ENCODE peak calls at places on chromosomes 6 and 20, in four cellular contexts. O is A549, B is WTC11, D is K562. W is an unnamed sample.

GRCh38 chr6:130775421-130776012 is 51.7 kb upstream of the SMLR1 start:
- DNase-seq in O (no peak), B (no peak), D (no peak), W (no peak)

GRCh38 chr6:27157461-27158315 is 89.8 kb upstream of the PRSS16 start:
- DNase-seq in O (peak), B (peak), D (peak), W (peak)

GRCh38 chr6:83461438-83461837 is 30.6 kb upstream of the ME1 start:
- DNase-seq in O (no peak), B (no peak), D (no peak), W (peak)

GRCh38 chr20:13009682-13010406 is 1.1 kb downstream of the SPTLC3 start:
- DNase-seq in O (no peak), B (no peak), D (no peak), W (peak)

GRCh38 chr6:154882107-154882506 is 113.0 kb upstream of the TIAM2 start:
- DNase-seq in O (no peak), B (no peak), D (no peak), W (no peak)

GRCh38 chr6:167795874-167796667 is 30.6 kb upstream of the AFDN start:
- DNase-seq in O (no peak), B (no peak), D (no peak), W (no peak)

GRCh38 chr6:56756791-56757582 is 114.3 kb upstream of the DST start:
- DNase-seq in O (no peak), B (no peak), D (no peak), W (no peak)

GRCh38 chr6:136703331-136703846 is 88.9 kb downstream of the MAP3K5 start:
- DNase-seq in O (no peak), B (no peak), D (no peak), W (no peak)

GRCh38 chr20:6707231-6707870 is 60.1 kb upstream of the BMP2 start:
- DNase-seq in O (no peak), B (no peak), D (no peak), W (no peak)

GRCh38 chr6:63493557-63493956 is 78.7 kb upstream of the LOC128125822 start:
- DNase-seq in O (peak), B (no peak), D (no peak), W (no peak)

GRCh38 chr6:143513410-143513809 is 1.9 kb upstream of the FUCA2 start:
- DNase-seq in O (peak), B (peak), D (peak), W (peak)

GRCh38 chr6:108651781-108652227 is 91.1 kb downstream of the FOXO3 start:
- DNase-seq in O (no peak), B (no peak), D (no peak), W (no peak)

GRCh38 chr6:139448998-139449610 is 74.7 kb upstream of the CITED2 start:
- DNase-seq in O (no peak), B (no peak), D (peak), W (no peak)

GRCh38 chr20:15475483-15475882 is 1097.8 kb downstream of the KIF16B start:
- DNase-seq in O (no peak), B (no peak), D (no peak), W (no peak)

GRCh38 chr6:109465772-109466171 is 10.2 kb upstream of the MICAL1 start:
- DNase-seq in O (no peak), B (no peak), D (no peak), W (no peak)

GRCh38 chr6:47238456-47238995 is 71.2 kb downstream of the TNFRSF21 start:
- DNase-seq in O (no peak), B (no peak), D (peak), W (no peak)

GRCh38 chr6:45917439-45917838 is 98.2 kb downstream of the CLIC5 start:
- DNase-seq in O (no peak), B (no peak), D (no peak), W (no peak)

GRCh38 chr6:164108869-164109769 is 694.6 kb downstream of the QKI start:
- DNase-seq in O (peak), B (no peak), D (no peak), W (no peak)

GRCh38 chr6:69867075-69867911 is 937 bp downstream of the COL19A1 start:
- DNase-seq in O (peak), B (peak), D (peak), W (peak)

GRCh38 chr20:57716202-57716601 is 6.4 kb upstream of the PMEPA1 start:
- DNase-seq in O (no peak), B (no peak), D (no peak), W (no peak)

GRCh38 chr20:51586005-51586440 is 43.5 kb upstream of the NFATC2 start:
- DNase-seq in O (peak), B (no peak), D (no peak), W (no peak)

GRCh38 chr6:43077981-43078411 is 1.9 kb downstream of the PTK7 start:
- DNase-seq in O (no peak), B (no peak), D (no peak), W (no peak)

GRCh38 chr20:36098364-36098763 is 56.2 kb upstream of the EPB41L1 start:
- DNase-seq in O (no peak), B (no peak), D (no peak), W (no peak)

GRCh38 chr6:47743744-47744143 is 38.1 kb upstream of the OPN5 start:
- DNase-seq in O (peak), B (no peak), D (no peak), W (no peak)

GRCh38 chr6:130778946-130779657 is 48.1 kb upstream of the SMLR1 start:
- DNase-seq in O (no peak), B (no peak), D (no peak), W (no peak)

GRCh38 chr20:22974354-22974753 is 60.8 kb upstream of the SSTR4 start:
- DNase-seq in O (peak), B (peak), D (peak), W (peak)

GRCh38 chr20:14775778-14776177 is 438.4 kb upstream of the FLRT3 start:
- DNase-seq in O (peak), B (no peak), D (no peak), W (peak)

GRCh38 chr20:19783966-19784401 is 25.9 kb downstream of the RIN2 start:
- DNase-seq in O (peak), B (no peak), D (no peak), W (peak)

GRCh38 chr6:130843575-130844320 is 16.5 kb downstream of the SMLR1 start:
- DNase-seq in O (peak), B (no peak), D (peak), W (peak)

GRCh38 chr6:142850653-142851434 is 94.1 kb downstream of the HIVEP2 start:
- DNase-seq in O (no peak), B (no peak), D (no peak), W (no peak)

GRCh38 chr6:21349834-21350233 is 243.7 kb upstream of the SOX4 start:
- DNase-seq in O (no peak), B (no peak), D (no peak), W (no peak)

GRCh38 chr20:8388146-8388545 is 256.1 kb downstream of the PLCB1 start:
- DNase-seq in O (no peak), B (no peak), D (no peak), W (no peak)

GRCh38 chr6:135936606-135937005 is 85.1 kb downstream of the PDE7B start:
- DNase-seq in O (peak), B (no peak), D (no peak), W (no peak)

GRCh38 chr6:134714679-134715078 is 235.2 kb downstream of the ALDH8A1 start:
- DNase-seq in O (no peak), B (no peak), D (peak), W (no peak)

GRCh38 chr20:51534764-51535386 is 7.6 kb downstream of the NFATC2 start:
- DNase-seq in O (no peak), B (no peak), D (no peak), W (no peak)

GRCh38 chr6:53014744-53015143 is 19.7 kb upstream of the GSTA4 start:
- DNase-seq in O (no peak), B (no peak), D (no peak), W (no peak)

DNA sequence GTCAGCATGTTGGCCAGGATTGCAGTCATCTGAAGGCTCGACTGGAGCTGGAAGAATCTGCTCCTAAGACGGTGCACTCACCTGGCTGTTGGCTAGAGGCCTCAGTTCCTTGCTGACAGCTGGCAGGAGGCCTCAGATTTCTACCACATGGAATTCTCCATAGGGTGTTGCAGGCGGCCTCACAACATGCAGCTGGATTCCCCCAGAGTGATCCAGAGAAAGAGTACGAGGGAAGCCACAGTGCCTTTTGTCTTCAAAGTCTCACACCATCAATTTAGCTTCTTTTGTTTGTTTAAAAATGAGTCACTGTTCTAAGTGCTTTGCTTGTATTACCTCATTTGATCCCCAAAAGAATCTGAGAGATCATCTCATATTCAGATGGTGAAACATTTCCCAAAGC is 65.5 kb upstream of the FYN start:
- DNase-seq in O (no peak), B (no peak), D (no peak), W (peak)
- TF ChIP-seq HMGXB4 in O (no peak), B (no peak), D (no peak), W (no peak)

GRCh38 chr6:73156793-73157767 is 68.2 kb downstream of the KHDC1L start:
- DNase-seq in O (no peak), B (no peak), D (no peak), W (no peak)

GRCh38 chr6:73152556-73152955 is 72.7 kb downstream of the KHDC1L start:
- DNase-seq in O (no peak), B (no peak), D (no peak), W (no peak)

GRCh38 chr6:73157870-73158269 is 67.4 kb downstream of the KHDC1L start:
- DNase-seq in O (no peak), B (no peak), D (no peak), W (no peak)

DNA sequence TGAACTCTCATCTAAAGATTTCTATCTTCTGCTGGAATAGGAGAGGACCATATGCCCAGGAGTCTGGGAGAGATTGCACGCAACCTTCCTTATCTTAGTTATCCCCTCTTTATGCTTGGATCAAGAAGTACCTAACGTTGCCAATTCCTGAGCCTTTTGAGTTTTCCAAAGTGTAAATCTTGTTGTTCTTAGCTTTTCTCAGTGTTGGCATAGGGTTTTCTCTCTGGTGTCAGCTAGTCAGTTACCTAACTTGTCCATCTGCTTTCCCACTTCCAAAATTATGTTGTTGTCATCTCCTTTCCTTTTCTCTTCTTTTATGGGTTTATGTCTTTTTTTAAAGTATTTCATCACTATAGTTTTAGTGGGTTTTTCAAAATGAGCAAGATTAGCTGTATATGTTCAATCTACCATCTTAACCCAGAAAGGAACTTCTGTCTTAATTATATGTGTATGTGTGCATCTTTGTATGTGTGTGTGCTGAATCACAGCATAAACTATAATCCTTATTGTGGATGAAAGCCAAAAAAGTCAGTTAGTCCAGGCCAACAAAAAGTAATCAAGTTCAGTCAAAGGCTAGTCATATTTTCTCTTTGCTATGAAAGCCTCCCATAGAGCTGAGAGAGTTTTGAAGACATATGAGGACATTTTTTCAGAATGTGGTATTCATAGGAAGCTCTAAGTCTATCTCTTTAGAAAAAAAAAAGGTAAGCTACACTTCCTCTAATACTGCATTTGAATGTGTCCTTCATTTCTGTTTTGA is 72.1 kb downstream of the KHDC1L start:
- DNase-seq in O (no peak), B (no peak), D (no peak), W (no peak)
- TF ChIP-seq HMGXB4 in O (no peak), B (no peak), D (no peak), W (no peak)

DNA sequence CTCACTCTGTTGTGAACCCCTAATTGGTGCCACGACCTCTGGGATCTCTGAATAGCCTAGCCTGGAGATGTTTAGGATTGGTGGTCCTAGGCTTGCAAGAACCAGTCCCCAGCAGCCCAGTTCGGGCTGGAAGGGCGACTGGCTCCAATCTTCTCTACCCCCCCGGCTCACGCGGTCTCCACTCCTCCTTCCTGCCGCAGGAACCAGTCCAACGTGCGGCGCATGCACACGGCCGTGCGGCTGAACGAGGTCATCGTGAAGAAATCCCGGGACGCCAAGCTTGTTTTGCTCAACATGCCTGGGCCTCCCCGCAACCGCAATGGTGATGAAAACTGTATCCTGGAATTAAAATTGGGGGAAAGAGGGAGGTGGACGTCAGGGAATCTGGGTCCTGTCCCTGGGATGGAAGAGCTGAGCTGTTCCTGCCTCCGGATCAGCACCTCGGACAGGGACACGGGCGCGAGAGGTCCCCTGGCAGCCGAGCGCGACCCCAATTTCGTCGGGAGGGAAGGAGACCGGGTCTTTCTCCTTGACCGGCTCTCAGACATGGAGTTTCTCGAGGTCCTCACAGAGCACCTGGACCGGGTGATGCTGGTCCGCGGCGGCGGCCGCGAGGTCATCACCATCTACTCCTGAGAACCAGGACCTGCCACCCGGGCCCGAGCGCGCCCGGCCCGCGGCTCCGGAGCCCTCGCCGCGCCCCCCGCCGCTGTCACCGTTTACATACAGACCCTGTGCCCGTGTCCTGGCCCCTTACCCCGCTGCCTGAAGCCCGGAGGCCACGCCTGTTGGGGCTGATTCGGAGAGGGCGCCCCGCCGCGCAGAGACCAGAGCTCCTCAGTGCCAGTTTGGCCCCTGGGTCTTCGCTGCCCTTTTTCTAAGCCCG is 28.2 kb downstream of the SLC12A5 start:
- DNase-seq in O (no peak), B (peak), D (peak), W (no peak)
- TF ChIP-seq HMGXB4 in O (no peak), B (no peak), D (no peak), W (no peak)

DNA sequence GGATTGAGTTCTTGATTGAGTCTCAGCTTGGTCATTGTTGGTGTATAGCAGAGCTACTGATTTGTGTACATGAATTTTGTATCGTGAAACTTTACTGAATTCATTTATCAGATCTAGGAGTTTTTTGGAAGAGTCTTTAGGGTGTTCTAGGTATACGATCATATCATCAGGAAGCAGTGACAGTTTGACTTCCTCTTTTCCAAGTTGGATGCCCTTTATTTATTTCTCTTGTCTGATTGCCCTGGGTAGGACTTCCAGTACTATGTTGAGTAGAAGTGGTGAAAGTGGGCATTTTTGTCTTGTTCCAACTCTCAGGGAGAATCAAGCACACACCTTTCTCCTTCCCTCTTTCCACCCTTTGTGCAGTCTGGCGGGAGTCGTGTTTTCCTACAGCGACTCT is 26.4 kb downstream of the RPP40 start:
- DNase-seq in O (no peak), B (no peak), D (no peak), W (no peak)
- TF ChIP-seq HMGXB4 in O (no peak), B (no peak), D (no peak), W (no peak)

DNA sequence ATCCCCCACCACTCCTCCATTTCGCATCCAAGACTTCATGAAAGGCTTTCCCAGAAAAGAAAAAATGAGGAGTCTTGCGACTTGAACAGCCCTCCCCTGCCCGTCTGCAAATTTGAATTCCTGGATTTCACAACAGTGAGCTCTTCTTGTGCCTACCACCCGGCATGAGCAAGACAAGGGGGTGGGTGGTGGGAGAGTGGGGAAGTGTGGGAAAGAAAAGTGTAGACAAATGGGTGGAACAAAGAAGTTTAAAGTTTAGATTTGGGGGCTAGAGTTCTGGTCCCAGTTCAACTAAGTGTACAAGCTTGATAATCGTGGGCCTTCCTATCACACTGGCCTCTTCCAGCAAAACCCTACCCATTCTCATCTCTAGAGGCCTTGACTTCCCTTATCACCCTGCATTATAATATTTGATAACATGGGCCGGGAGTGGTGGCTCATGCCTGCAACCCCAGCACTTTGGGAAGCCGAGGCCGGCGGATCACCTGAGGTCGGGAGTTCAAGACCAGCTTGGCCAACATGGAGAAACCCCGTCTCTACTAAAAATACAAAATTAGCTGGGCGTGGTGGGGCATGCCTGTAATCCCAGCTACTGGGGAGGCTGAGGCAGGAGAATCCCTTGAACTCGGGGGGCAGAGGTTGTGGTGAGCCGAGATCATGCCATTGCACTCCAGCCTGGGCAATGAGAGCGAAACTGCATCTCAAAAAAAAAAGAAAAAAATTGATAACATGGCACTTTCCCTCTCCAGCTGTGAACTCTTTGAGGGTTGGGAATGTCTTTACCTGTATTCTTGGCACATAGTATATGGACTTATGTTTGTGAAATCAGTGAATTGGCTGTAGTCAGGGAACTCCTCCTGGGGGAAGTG is 654 bp upstream of the C6orf47 start:
- DNase-seq in O (no peak), B (no peak), D (no peak), W (no peak)
- TF ChIP-seq HMGXB4 in O (no peak), B (no peak), D (peak), W (no peak)